ENCODE peak calls at places on chromosome 2, in five cellular contexts. One of them, this sample, is unnamed.

GRCh38 chr2:11446733-11447248 is 19.2 kb downstream of the E2F6 start:
- DNase-seq in SK-N-SH: peak
- DNase-seq in HCT116: peak
- DNase-seq in GM12878: no peak
- DNase-seq in K562: peak
- DNase-seq in this sample: peak

GRCh38 chr2:128413718-128414341 is 95.2 kb upstream of the HS6ST1 start:
- DNase-seq in SK-N-SH: peak
- DNase-seq in HCT116: no peak
- DNase-seq in GM12878: no peak
- DNase-seq in K562: no peak
- DNase-seq in this sample: no peak

GRCh38 chr2:169301596-169302330 is 60.6 kb downstream of the LRP2 start:
- DNase-seq in SK-N-SH: no peak
- DNase-seq in HCT116: no peak
- DNase-seq in GM12878: no peak
- DNase-seq in K562: no peak
- DNase-seq in this sample: no peak

GRCh38 chr2:26623541-26624497 is 17.3 kb downstream of the CIB4 start:
- DNase-seq in SK-N-SH: peak
- DNase-seq in HCT116: no peak
- DNase-seq in GM12878: no peak
- DNase-seq in K562: peak
- DNase-seq in this sample: no peak

GRCh38 chr2:102703748-102704147 is 58.1 kb upstream of the TMEM182 start:
- DNase-seq in SK-N-SH: no peak
- DNase-seq in HCT116: peak
- DNase-seq in GM12878: no peak
- DNase-seq in K562: peak
- DNase-seq in this sample: peak

GRCh38 chr2:225008179-225008829 is 34.0 kb downstream of the DOCK10 start:
- DNase-seq in SK-N-SH: no peak
- DNase-seq in HCT116: no peak
- DNase-seq in GM12878: no peak
- DNase-seq in K562: no peak
- DNase-seq in this sample: no peak

GRCh38 chr2:161414385-161415040 is 1.6 kb upstream of the TBR1 start:
- DNase-seq in SK-N-SH: peak
- DNase-seq in HCT116: no peak
- DNase-seq in GM12878: no peak
- DNase-seq in K562: peak
- DNase-seq in this sample: no peak

GRCh38 chr2:117212562-117212961 is 601.9 kb upstream of the DDX18 start:
- DNase-seq in SK-N-SH: no peak
- DNase-seq in HCT116: no peak
- DNase-seq in GM12878: no peak
- DNase-seq in K562: no peak
- DNase-seq in this sample: no peak

GRCh38 chr2:31696068-31696467 is 115.3 kb upstream of the SRD5A2 start:
- DNase-seq in SK-N-SH: no peak
- DNase-seq in HCT116: no peak
- DNase-seq in GM12878: no peak
- DNase-seq in K562: no peak
- DNase-seq in this sample: no peak

GRCh38 chr2:218077464-218078216 is 8.6 kb downstream of the RUFY4 start:
- DNase-seq in SK-N-SH: no peak
- DNase-seq in HCT116: no peak
- DNase-seq in GM12878: no peak
- DNase-seq in K562: no peak
- DNase-seq in this sample: no peak

GRCh38 chr2:105411720-105412407 is 13.0 kb upstream of the FHL2 start:
- DNase-seq in SK-N-SH: no peak
- DNase-seq in HCT116: no peak
- DNase-seq in GM12878: peak
- DNase-seq in K562: no peak
- DNase-seq in this sample: no peak

GRCh38 chr2:54143780-54144179 is 28.4 kb downstream of the ACYP2 start:
- DNase-seq in SK-N-SH: no peak
- DNase-seq in HCT116: no peak
- DNase-seq in GM12878: no peak
- DNase-seq in K562: no peak
- DNase-seq in this sample: no peak

GRCh38 chr2:74576151-74576755 is 21.7 kb downstream of the DOK1 start:
- DNase-seq in SK-N-SH: no peak
- DNase-seq in HCT116: no peak
- DNase-seq in GM12878: no peak
- DNase-seq in K562: no peak
- DNase-seq in this sample: peak

GRCh38 chr2:204313256-204313655 is 232.0 kb upstream of the PARD3B start:
- DNase-seq in SK-N-SH: no peak
- DNase-seq in HCT116: no peak
- DNase-seq in GM12878: no peak
- DNase-seq in K562: no peak
- DNase-seq in this sample: no peak

GRCh38 chr2:209499071-209499470 is 75.2 kb downstream of the MAP2 start:
- DNase-seq in SK-N-SH: no peak
- DNase-seq in HCT116: no peak
- DNase-seq in GM12878: no peak
- DNase-seq in K562: no peak
- DNase-seq in this sample: no peak

GRCh38 chr2:172995323-172996244 is 80.1 kb upstream of the MAP3K20 start:
- DNase-seq in SK-N-SH: no peak
- DNase-seq in HCT116: no peak
- DNase-seq in GM12878: no peak
- DNase-seq in K562: no peak
- DNase-seq in this sample: no peak

GRCh38 chr2:138455691-138456090 is 45.9 kb upstream of the SPOPL start:
- DNase-seq in SK-N-SH: no peak
- DNase-seq in HCT116: no peak
- DNase-seq in GM12878: no peak
- DNase-seq in K562: no peak
- DNase-seq in this sample: no peak

GRCh38 chr2:174428214-174428613 is 32.7 kb downstream of the SCRN3 start:
- DNase-seq in SK-N-SH: no peak
- DNase-seq in HCT116: no peak
- DNase-seq in GM12878: no peak
- DNase-seq in K562: no peak
- DNase-seq in this sample: no peak

GRCh38 chr2:203567786-203568185 is 32.7 kb upstream of the RAPH1 start:
- DNase-seq in SK-N-SH: no peak
- DNase-seq in HCT116: no peak
- DNase-seq in GM12878: no peak
- DNase-seq in K562: no peak
- DNase-seq in this sample: no peak

GRCh38 chr2:190863946-190864345 is 16.7 kb upstream of the GLS start:
- DNase-seq in SK-N-SH: no peak
- DNase-seq in HCT116: no peak
- DNase-seq in GM12878: no peak
- DNase-seq in K562: no peak
- DNase-seq in this sample: peak

GRCh38 chr2:191950132-191950885 is 103.4 kb upstream of the CAVIN2 start:
- DNase-seq in SK-N-SH: no peak
- DNase-seq in HCT116: no peak
- DNase-seq in GM12878: no peak
- DNase-seq in K562: peak
- DNase-seq in this sample: no peak

GRCh38 chr2:73856214-73856613 is 27.5 kb downstream of the STAMBP start:
- DNase-seq in SK-N-SH: no peak
- DNase-seq in HCT116: no peak
- DNase-seq in GM12878: no peak
- DNase-seq in K562: no peak
- DNase-seq in this sample: no peak

GRCh38 chr2:23684540-23685176 is 242.3 kb downstream of the ATAD2B start:
- DNase-seq in SK-N-SH: peak
- DNase-seq in HCT116: no peak
- DNase-seq in GM12878: no peak
- DNase-seq in K562: no peak
- DNase-seq in this sample: no peak

GRCh38 chr2:133814890-133815289 is 246.6 kb upstream of the NCKAP5 start:
- DNase-seq in SK-N-SH: no peak
- DNase-seq in HCT116: no peak
- DNase-seq in GM12878: no peak
- DNase-seq in K562: no peak
- DNase-seq in this sample: no peak

GRCh38 chr2:217035967-217036366 is 176.1 kb upstream of the TNP1 start:
- DNase-seq in SK-N-SH: no peak
- DNase-seq in HCT116: no peak
- DNase-seq in GM12878: no peak
- DNase-seq in K562: no peak
- DNase-seq in this sample: no peak

GRCh38 chr2:45203400-45203799 is 194.1 kb upstream of the SIX2 start:
- DNase-seq in SK-N-SH: no peak
- DNase-seq in HCT116: no peak
- DNase-seq in GM12878: no peak
- DNase-seq in K562: no peak
- DNase-seq in this sample: no peak

GRCh38 chr2:20226152-20226545 is 1.2 kb upstream of the SDC1 start:
- DNase-seq in SK-N-SH: no peak
- DNase-seq in HCT116: no peak
- DNase-seq in GM12878: no peak
- DNase-seq in K562: no peak
- DNase-seq in this sample: no peak

GRCh38 chr2:182852787-182853186 is 13.7 kb downstream of the FRZB start:
- DNase-seq in SK-N-SH: no peak
- DNase-seq in HCT116: no peak
- DNase-seq in GM12878: no peak
- DNase-seq in K562: no peak
- DNase-seq in this sample: no peak

GRCh38 chr2:34030273-34030672 is 431.2 kb upstream of the FAM98A start:
- DNase-seq in SK-N-SH: no peak
- DNase-seq in HCT116: no peak
- DNase-seq in GM12878: no peak
- DNase-seq in K562: no peak
- DNase-seq in this sample: no peak

GRCh38 chr2:190627881-190628412 is 20.9 kb upstream of the NAB1 start:
- DNase-seq in SK-N-SH: peak
- DNase-seq in HCT116: no peak
- DNase-seq in GM12878: no peak
- DNase-seq in K562: no peak
- DNase-seq in this sample: no peak

GRCh38 chr2:230908595-230909191 is 16.3 kb downstream of the GPR55 start:
- DNase-seq in SK-N-SH: no peak
- DNase-seq in HCT116: peak
- DNase-seq in GM12878: no peak
- DNase-seq in K562: peak
- DNase-seq in this sample: no peak
- TF ChIP-seq JUND in SK-N-SH: no peak
- TF ChIP-seq JUND in HCT116: peak
- TF ChIP-seq JUND in GM12878: no peak
- TF ChIP-seq JUND in K562: peak
- TF ChIP-seq JUND in this sample: no peak

GRCh38 chr2:157438907-157439791 is 4.7 kb downstream of the CYTIP start:
- DNase-seq in SK-N-SH: peak
- DNase-seq in HCT116: no peak
- DNase-seq in GM12878: no peak
- DNase-seq in K562: no peak
- DNase-seq in this sample: no peak

GRCh38 chr2:157441072-157441454 is 2.8 kb downstream of the CYTIP start:
- DNase-seq in SK-N-SH: no peak
- DNase-seq in HCT116: no peak
- DNase-seq in GM12878: no peak
- DNase-seq in K562: no peak
- DNase-seq in this sample: no peak

GRCh38 chr2:157442136-157442535 is 1.8 kb downstream of the CYTIP start:
- DNase-seq in SK-N-SH: no peak
- DNase-seq in HCT116: no peak
- DNase-seq in GM12878: no peak
- DNase-seq in K562: no peak
- DNase-seq in this sample: no peak

GRCh38 chr2:157439792-157440186 is 4.1 kb downstream of the CYTIP start:
- DNase-seq in SK-N-SH: no peak
- DNase-seq in HCT116: no peak
- DNase-seq in GM12878: no peak
- DNase-seq in K562: no peak
- DNase-seq in this sample: no peak

GRCh38 chr2:157440404-157441071 is 3.4 kb downstream of the CYTIP start:
- DNase-seq in SK-N-SH: no peak
- DNase-seq in HCT116: no peak
- DNase-seq in GM12878: no peak
- DNase-seq in K562: no peak
- DNase-seq in this sample: no peak
- TF ChIP-seq JUND in SK-N-SH: no peak
- TF ChIP-seq JUND in HCT116: no peak
- TF ChIP-seq JUND in GM12878: no peak
- TF ChIP-seq JUND in K562: no peak
- TF ChIP-seq JUND in this sample: no peak

DNA sequence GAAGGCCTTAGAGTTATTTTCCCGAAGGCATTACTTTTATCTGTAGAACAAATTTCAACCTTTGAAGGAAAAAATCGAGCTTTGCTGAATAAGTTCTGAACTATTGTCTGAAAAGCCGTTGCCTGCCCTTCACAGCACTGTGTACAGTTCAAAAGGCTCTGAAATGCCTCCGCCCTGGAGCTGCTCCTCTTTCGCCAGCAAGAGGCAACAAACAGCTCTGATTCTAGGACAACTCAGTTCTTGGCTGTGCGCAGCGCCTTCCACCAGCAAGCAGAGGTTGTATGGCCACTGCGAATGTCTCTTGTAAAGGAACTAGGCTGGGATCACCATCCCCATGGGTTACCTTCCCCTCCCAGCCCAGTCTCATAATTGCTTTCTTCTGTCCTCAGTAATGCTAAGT is 308.5 kb downstream of the GBX2 start:
- DNase-seq in SK-N-SH: no peak
- DNase-seq in HCT116: no peak
- DNase-seq in GM12878: no peak
- DNase-seq in K562: no peak
- DNase-seq in this sample: no peak
- TF ChIP-seq JUND in SK-N-SH: no peak
- TF ChIP-seq JUND in HCT116: no peak
- TF ChIP-seq JUND in GM12878: no peak
- TF ChIP-seq JUND in K562: no peak
- TF ChIP-seq JUND in this sample: no peak

DNA sequence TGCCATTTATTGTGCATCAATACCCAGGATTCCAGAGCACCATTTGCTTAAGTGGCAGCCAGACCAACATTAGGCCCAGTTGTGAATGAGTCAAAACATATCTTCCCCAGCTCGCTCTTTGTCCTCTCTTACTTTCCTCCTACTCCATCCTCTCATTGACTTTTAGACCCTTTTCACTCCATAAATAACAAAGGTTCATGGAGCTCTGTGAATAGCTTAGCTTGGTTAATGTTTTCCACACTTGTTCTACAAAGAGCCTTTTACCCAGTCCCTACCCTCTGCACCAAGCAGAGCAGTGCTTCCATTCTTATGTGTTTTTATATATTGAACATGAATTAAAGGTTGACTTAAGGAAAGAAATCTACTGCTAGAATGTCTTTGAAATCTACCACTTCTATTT is 625.8 kb upstream of the FANCL start:
- DNase-seq in SK-N-SH: no peak
- DNase-seq in HCT116: no peak
- DNase-seq in GM12878: no peak
- DNase-seq in K562: no peak
- DNase-seq in this sample: no peak
- TF ChIP-seq JUND in SK-N-SH: no peak
- TF ChIP-seq JUND in HCT116: no peak
- TF ChIP-seq JUND in GM12878: no peak
- TF ChIP-seq JUND in K562: no peak
- TF ChIP-seq JUND in this sample: no peak

This sample was measured in T47D.